ENCODE peak calls at places on chromosome 19, in four cellular contexts. R, C, I and Q are unnamed samples.

GRCh38 chr19:34985249-34986022 is 14.7 kb upstream of the GRAMD1A start:
- DNase-seq in C (no peak), R (peak), I (no peak), Q (no peak)

GRCh38 chr19:52533901-52534300 is 6.4 kb downstream of the ZNF808 start:
- DNase-seq in R (no peak), I (no peak), C (no peak), Q (no peak)

GRCh38 chr19:39557791-39558622 is 18.0 kb upstream of the EID2 start:
- DNase-seq in R (no peak), I (no peak), C (peak), Q (peak)

GRCh38 chr19:51491586-51491985 is 10.0 kb downstream of the SIGLEC12 start:
- DNase-seq in R (no peak), I (no peak), C (no peak), Q (no peak)

GRCh38 chr19:32566246-32566830 is 14.7 kb upstream of the PDCD5 start:
- DNase-seq in R (no peak), I (no peak), C (no peak), Q (no peak)

GRCh38 chr19:28472843-28473242 is 740.1 kb downstream of the UQCRFS1 start:
- DNase-seq in R (no peak), I (no peak), C (no peak), Q (no peak)

GRCh38 chr19:33385956-33386355 is 12.4 kb downstream of the CEBPG start:
- DNase-seq in I (no peak), C (no peak), R (no peak), Q (no peak)

GRCh38 chr19:39430675-39431593 is 4.8 kb downstream of the RPS16 start:
- DNase-seq in I (peak), C (peak), R (no peak), Q (no peak)

GRCh38 chr19:14097532-14098151 is 7.1 kb upstream of the SAMD1 start:
- DNase-seq in C (no peak), R (peak), I (peak), Q (no peak)

GRCh38 chr19:16358456-16358855 is 33.8 kb downstream of the KLF2 start:
- DNase-seq in R (no peak), C (no peak), I (no peak), Q (no peak)

GRCh38 chr19:44725251-44725650 is 23.3 kb upstream of the BCL3 start:
- DNase-seq in I (no peak), C (peak), R (no peak), Q (no peak)

GRCh38 chr19:30549151-30549550 is 177.0 kb downstream of the ZNF536 start:
- DNase-seq in I (no peak), R (no peak), C (no peak), Q (no peak)

GRCh38 chr19:33064117-33064777 is 441 bp downstream of the RHPN2 start:
- DNase-seq in C (no peak), I (peak), R (peak), Q (peak)

GRCh38 chr19:18128044-18128443 is 24.9 kb upstream of the PIK3R2 start:
- DNase-seq in I (no peak), R (no peak), C (no peak), Q (no peak)

GRCh38 chr19:2627855-2628254 is 74.6 kb downstream of the GNG7 start:
- DNase-seq in R (no peak), I (no peak), C (no peak), Q (no peak)

GRCh38 chr19:7986321-7987083 is 18.9 kb downstream of the ELAVL1 start:
- DNase-seq in C (no peak), R (no peak), I (no peak), Q (no peak)

GRCh38 chr19:35449347-35450043 is 1.4 kb downstream of the FFAR2 start:
- DNase-seq in R (no peak), C (no peak), I (no peak), Q (no peak)

GRCh38 chr19:8577741-8578140 is 499 bp upstream of the MYO1F start:
- DNase-seq in R (no peak), I (no peak), C (no peak), Q (no peak)

GRCh38 chr19:39542198-39542597 is 2.2 kb upstream of the EID2 start:
- DNase-seq in I (no peak), C (no peak), R (no peak), Q (no peak)

GRCh38 chr19:12782424-12783225 is 7.3 kb upstream of the HOOK2 start:
- DNase-seq in R (peak), I (peak), C (no peak), Q (no peak)

GRCh38 chr19:8308891-8309291 is 733 bp upstream of the CD320 start:
- DNase-seq in R (peak), C (no peak), I (no peak), Q (no peak)

GRCh38 chr19:49767380-49767779 is 579 bp downstream of the AP2A1 start:
- DNase-seq in R (no peak), I (no peak), C (no peak), Q (no peak)

GRCh38 chr19:7736148-7736547 is 4.2 kb upstream of the CLEC4G start:
- DNase-seq in R (no peak), C (no peak), I (no peak), Q (no peak)

GRCh38 chr19:13842294-13843103 is 34.4 kb upstream of the NANOS3 start:
- DNase-seq in C (no peak), I (peak), R (peak), Q (no peak)

GRCh38 chr19:7515091-7515470 is 822 bp upstream of the ZNF358 start:
- DNase-seq in C (no peak), R (no peak), I (no peak), Q (no peak)

GRCh38 chr19:45798995-45799517 is 6.4 kb upstream of the DMWD start:
- DNase-seq in C (peak), R (peak), I (peak), Q (peak)

GRCh38 chr19:3698386-3698950 is 1.8 kb downstream of the PIP5K1C start:
- DNase-seq in R (no peak), I (no peak), C (no peak), Q (no peak)

GRCh38 chr19:13103961-13104847 is 1.5 kb upstream of the LYL1 start:
- DNase-seq in C (no peak), I (peak), R (peak), Q (peak)

GRCh38 chr19:3642987-3643386 is 16.4 kb upstream of the CACTIN start:
- DNase-seq in R (peak), C (no peak), I (peak), Q (peak)

GRCh38 chr19:15280048-15280725 is 47.9 kb upstream of the EPHX3 start:
- DNase-seq in R (no peak), I (no peak), C (no peak), Q (no peak)

GRCh38 chr19:15283141-15283885 is 49.0 kb downstream of the BRD4 start:
- DNase-seq in I (no peak), C (no peak), R (no peak), Q (no peak)

GRCh38 chr19:15280915-15281683 is 48.9 kb upstream of the EPHX3 start:
- DNase-seq in I (peak), R (no peak), C (peak), Q (peak)

GRCh38 chr19:15284091-15284490 is 48.2 kb downstream of the BRD4 start:
- DNase-seq in R (no peak), I (no peak), C (no peak), Q (no peak)

DNA sequence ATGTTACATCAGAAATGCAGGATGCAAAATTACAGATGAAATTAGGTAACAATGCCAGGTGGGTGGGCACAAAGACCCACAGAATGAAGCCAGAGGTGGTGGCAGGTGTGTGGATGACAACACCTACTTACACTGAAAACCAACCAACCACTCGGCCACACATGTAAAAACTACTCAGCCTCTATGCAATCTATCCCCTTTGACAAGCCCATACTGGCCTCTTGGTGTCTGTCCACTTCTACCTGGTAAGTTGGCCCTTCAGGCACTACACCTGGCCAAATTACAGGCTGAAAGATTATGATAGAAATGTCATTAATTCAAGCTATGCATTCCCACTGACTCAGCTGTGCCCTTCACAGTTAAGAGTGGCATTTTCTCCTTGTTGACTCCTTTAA is 50.0 kb downstream of the BRD4 start:
- DNase-seq in C (no peak), R (no peak), I (no peak), Q (no peak)
- TF ChIP-seq ELF4 in C (no peak), R (no peak), I (no peak), Q (no peak)

GRCh38 chr19:47348819-47349795 is at the start of gene DHX34:
- DNase-seq in I (peak), R (peak), C (peak), Q (peak)

GRCh38 chr19:47341734-47342133 is 7.4 kb upstream of the DHX34 start:
- DNase-seq in C (no peak), I (no peak), R (no peak), Q (no peak)

GRCh38 chr19:47343194-47343802 is 5.8 kb upstream of the DHX34 start:
- DNase-seq in R (no peak), C (no peak), I (no peak), Q (no peak)

GRCh38 chr19:47340477-47341208 is 8.5 kb upstream of the DHX34 start:
- DNase-seq in C (no peak), R (no peak), I (no peak), Q (no peak)

GRCh38 chr19:47344425-47344824 is 4.7 kb upstream of the DHX34 start:
- DNase-seq in I (no peak), R (no peak), C (no peak), Q (no peak)
- TF ChIP-seq ELF4 in I (no peak), R (no peak), C (no peak), Q (no peak)

GRCh38 chr19:47123406-47123805 is 7.2 kb upstream of the SAE1 start:
- DNase-seq in I (no peak), C (no peak), R (no peak), Q (no peak)

GRCh38 chr19:47125669-47125938 is 5.0 kb upstream of the SAE1 start:
- DNase-seq in R (no peak), C (no peak), I (no peak), Q (no peak)

GRCh38 chr19:47120461-47120860 is 6.9 kb upstream of the ZC3H4 start:
- DNase-seq in I (no peak), R (no peak), C (no peak), Q (no peak)

GRCh38 chr19:47124937-47125668 is 5.5 kb upstream of the SAE1 start:
- DNase-seq in C (peak), R (no peak), I (peak), Q (peak)

GRCh38 chr19:47122359-47123335 is 8.0 kb upstream of the SAE1 start:
- DNase-seq in I (no peak), R (no peak), C (peak), Q (no peak)
- TF ChIP-seq ELF4 in I (no peak), R (no peak), C (no peak), Q (no peak)

DNA sequence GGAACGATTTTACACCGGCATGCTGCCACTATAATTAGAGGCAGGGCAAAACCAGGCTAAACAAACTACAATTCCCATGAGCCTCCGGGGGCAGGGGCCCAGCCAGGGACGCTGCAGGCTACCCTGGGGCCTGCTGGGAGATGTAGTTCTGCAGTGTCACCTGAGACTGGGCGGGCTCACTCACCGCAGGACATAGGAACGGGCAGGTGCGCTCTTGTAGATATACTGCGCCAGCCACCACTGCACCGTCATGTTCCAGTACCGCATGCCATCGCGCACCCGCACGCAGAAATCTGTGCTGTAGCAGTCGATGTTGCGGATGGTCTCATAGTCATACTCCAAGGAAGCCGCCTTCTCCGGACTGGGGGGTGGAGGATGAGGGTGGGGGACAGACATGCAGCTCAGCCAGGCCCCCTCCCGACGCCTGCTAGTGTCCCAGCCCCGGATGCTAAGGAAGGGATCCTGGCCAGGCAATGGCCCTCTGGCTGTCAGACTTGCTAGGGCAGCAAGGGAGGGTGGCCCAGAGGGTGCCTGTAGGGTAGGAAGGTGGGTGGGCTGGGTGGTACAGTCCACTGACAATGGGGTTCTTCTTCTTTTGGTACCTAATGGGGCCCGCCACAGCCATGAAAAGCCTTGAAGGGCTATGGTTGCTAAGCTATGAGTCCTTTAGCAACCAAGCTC is 5.8 kb upstream of the TMC4 start:
- DNase-seq in R (peak), I (peak), C (no peak), Q (peak)
- TF ChIP-seq ELF4 in R (no peak), I (no peak), C (no peak), Q (peak)

GRCh38 chr19:10891360-10892108 is 20.2 kb downstream of the CARM1 start:
- DNase-seq in C (no peak), I (no peak), R (no peak), Q (no peak)

GRCh38 chr19:10887616-10888367 is 16.4 kb downstream of the CARM1 start:
- DNase-seq in I (no peak), R (no peak), C (no peak), Q (no peak)

GRCh38 chr19:10889880-10890279 is 18.5 kb downstream of the CARM1 start:
- DNase-seq in C (no peak), I (no peak), R (no peak), Q (no peak)

GRCh38 chr19:10885241-10886169 is 14.2 kb downstream of the CARM1 start:
- DNase-seq in R (no peak), I (no peak), C (no peak), Q (no peak)

DNA sequence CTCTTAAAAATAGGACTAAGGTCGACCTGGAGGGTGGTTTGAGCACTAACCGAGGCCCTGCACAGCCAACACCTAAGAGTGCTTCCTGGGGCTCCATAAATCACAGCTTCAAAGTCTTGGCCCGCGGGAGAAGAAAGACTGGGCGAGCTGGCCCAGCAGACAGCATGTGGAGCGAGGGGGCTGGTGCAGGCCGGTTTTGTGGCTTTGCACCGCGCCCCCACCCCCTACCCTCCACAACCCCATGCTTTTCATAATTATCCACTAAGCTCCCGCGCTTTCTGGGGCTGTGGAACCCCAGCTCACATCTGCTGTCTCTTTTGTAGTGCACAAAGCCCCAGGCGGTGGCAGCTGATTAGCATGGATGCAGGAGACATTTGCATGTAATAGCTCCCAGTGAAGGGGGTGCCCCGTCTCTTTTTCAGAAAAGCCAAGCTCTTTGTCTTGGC is 17.1 kb downstream of the CARM1 start:
- DNase-seq in C (no peak), I (no peak), R (peak), Q (no peak)
- TF ChIP-seq ELF4 in C (no peak), I (no peak), R (no peak), Q (no peak)

GRCh38 chr19:41166888-41167804 is 25.9 kb upstream of the CYP2S1 start:
- DNase-seq in R (no peak), C (peak), I (no peak), Q (no peak)

GRCh38 chr19:41175825-41176734 is 16.9 kb upstream of the CYP2S1 start:
- DNase-seq in C (peak), R (peak), I (no peak), Q (no peak)

GRCh38 chr19:41174297-41174928 is 18.6 kb upstream of the CYP2S1 start:
- DNase-seq in R (no peak), C (no peak), I (no peak), Q (no peak)

DNA sequence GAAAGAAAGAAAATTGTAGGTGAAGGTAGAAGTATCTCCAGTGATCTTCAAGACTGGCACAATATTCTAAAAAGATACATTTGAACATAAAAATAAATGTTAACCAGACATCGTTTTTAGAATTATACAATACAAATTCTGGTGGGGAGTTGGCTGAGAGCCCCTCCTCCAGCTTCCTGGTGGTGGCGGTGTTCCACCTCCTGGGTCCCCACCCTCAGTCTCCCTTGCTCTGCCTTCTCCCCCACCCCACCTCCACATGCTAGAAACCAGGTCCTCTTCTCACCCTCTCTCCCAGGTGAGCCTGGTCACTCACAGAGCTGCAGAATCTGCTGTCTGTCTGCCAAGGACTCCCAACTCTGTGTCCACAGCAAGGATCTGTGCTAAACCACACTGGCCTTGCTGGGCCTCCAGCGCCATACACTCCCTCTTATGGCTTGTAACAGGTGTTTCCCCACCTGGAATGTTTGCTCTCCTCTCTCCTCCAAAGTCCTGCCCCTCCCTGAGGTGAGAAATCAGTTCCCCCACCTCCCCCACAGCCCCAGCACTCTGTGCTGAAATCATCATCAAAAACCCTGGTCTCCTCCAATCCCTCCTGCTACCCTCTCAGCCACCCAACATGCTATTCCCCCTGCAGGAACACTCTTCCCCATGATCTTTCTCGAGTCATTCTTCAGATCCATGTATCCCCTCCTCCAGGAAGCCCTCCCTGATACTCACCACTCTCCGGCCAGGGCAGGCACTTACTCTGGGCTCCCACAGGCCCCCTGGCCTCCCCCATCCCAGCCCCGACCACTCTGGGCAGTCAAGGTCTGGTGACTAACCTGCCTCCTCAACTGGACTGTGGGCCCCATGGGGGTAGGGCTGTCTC is 20.5 kb upstream of the CYP2S1 start:
- DNase-seq in C (no peak), R (no peak), I (no peak), Q (no peak)
- TF ChIP-seq ELF4 in C (no peak), R (no peak), I (no peak), Q (no peak)

GRCh38 chr19:29546583-29547190 is 20.9 kb downstream of the VSTM2B start:
- DNase-seq in I (no peak), C (peak), R (no peak), Q (no peak)

GRCh38 chr19:29549105-29550070 is 23.6 kb downstream of the VSTM2B start:
- DNase-seq in R (no peak), I (no peak), C (no peak), Q (no peak)

GRCh38 chr19:29548483-29549085 is 22.8 kb downstream of the VSTM2B start:
- DNase-seq in C (no peak), I (no peak), R (no peak), Q (no peak)

GRCh38 chr19:29547361-29547960 is 21.7 kb downstream of the VSTM2B start:
- DNase-seq in R (no peak), C (no peak), I (no peak), Q (no peak)

DNA sequence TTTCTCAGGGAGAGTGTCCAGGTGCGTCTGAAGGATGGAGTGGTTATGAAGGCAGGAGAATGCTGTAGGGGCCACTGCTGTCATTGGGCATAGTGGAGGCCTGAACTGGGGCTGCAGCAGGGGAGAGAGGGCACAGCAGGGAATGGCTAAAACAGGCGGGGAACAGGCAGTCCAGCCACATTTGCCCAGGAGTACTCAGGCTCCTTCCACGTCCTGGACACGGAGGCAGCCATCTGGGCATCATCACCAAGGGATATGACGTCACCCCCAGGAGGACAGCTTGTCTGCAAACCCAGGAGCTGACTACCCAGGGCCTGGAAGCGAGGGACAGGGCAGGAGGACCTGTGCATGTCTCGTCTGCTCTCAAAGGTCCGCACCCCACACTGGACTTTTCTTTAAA is 22.2 kb downstream of the VSTM2B start:
- DNase-seq in I (no peak), C (no peak), R (no peak), Q (no peak)
- TF ChIP-seq ELF4 in I (no peak), C (no peak), R (no peak), Q (no peak)